ENCODE peak calls at places on chromosomes 16 and 17, in five cellular contexts. M is HCT116, C is H1, X is HepG2, H is SK-N-SH. N is an unnamed sample.

GRCh38 chr17:4956493-4957061 is 5.7 kb downstream of the ENO3 start:
- DNase-seq in X (no peak), C (peak; percentile 93), M (no peak), H (no peak), N (no peak)

GRCh38 chr16:13070268-13070667 is 168.9 kb downstream of the SHISA9 start:
- DNase-seq in C (peak; percentile 85), M (no peak), X (no peak), H (peak; percentile 17), N (no peak)

GRCh38 chr16:23869052-23869451 is 33.3 kb downstream of the PRKCB start:
- DNase-seq in M (no peak), X (no peak), C (no peak), H (no peak), N (no peak)

GRCh38 chr17:39541652-39542051 is 66.1 kb downstream of the NEUROD2 start:
- DNase-seq in M (no peak), C (no peak), X (no peak), H (no peak), N (no peak)

GRCh38 chr17:44385287-44386181 is 3.9 kb downstream of the ITGA2B start:
- DNase-seq in X (peak; percentile 65), H (peak; percentile 97), C (peak; percentile 95), M (peak; percentile 61), N (no peak)

GRCh38 chr16:58256108-58256507 is 38.7 kb downstream of the PRSS54 start:
- DNase-seq in C (no peak), X (no peak), M (no peak), H (no peak), N (no peak)

GRCh38 chr17:78341559-78342437 is 18.1 kb downstream of the SOCS3 start:
- DNase-seq in H (peak; percentile 97), C (peak; percentile 80), X (no peak), M (no peak), N (no peak)

GRCh38 chr17:66627985-66628384 is 206.9 kb upstream of the CACNG5 start:
- DNase-seq in X (no peak), H (peak; percentile 49), M (no peak), C (no peak), N (no peak)

GRCh38 chr16:57341441-57342303 is 16.9 kb upstream of the CCL22 start:
- DNase-seq in H (peak; percentile 57), X (no peak), C (no peak), M (no peak), N (no peak)

GRCh38 chr17:62058611-62059010 is 6.5 kb downstream of the MED13 start:
- DNase-seq in H (no peak), X (no peak), M (no peak), C (no peak), N (no peak)

GRCh38 chr17:17837966-17838962 is 1.5 kb upstream of the SREBF1 start:
- DNase-seq in H (no peak), C (peak; percentile 72), X (peak; percentile 57), M (peak; percentile 75), N (no peak)

GRCh38 chr17:60629120-60629519 is 29.1 kb downstream of the PPM1D start:
- DNase-seq in C (no peak), M (no peak), X (no peak), H (no peak), N (no peak)

GRCh38 chr17:17513626-17514025 is 17.4 kb upstream of the RASD1 start:
- DNase-seq in C (no peak), H (no peak), M (no peak), X (no peak), N (no peak)

GRCh38 chr16:62064173-62064572 is 27.9 kb upstream of the CDH8 start:
- DNase-seq in M (no peak), C (no peak), H (no peak), X (no peak), N (no peak)

GRCh38 chr17:35104844-35105450 is 14.7 kb downstream of the RAD51D start:
- DNase-seq in C (no peak), X (no peak), H (no peak), M (no peak), N (no peak)

GRCh38 chr16:26196806-26197205 is 505.0 kb downstream of the HS3ST4 start:
- DNase-seq in C (no peak), H (no peak), M (no peak), X (no peak), N (no peak)

GRCh38 chr17:61593404-61593803 is 2.4 kb upstream of the NACA2 start:
- DNase-seq in H (no peak), M (no peak), X (no peak), C (no peak), N (no peak)

GRCh38 chr17:8122391-8122922 is 1.4 kb downstream of the HES7 start:
- DNase-seq in H (no peak), X (no peak), C (peak; percentile 79), M (no peak), N (no peak)

GRCh38 chr16:89917773-89918452 is 749 bp upstream of the MC1R start:
- DNase-seq in M (peak; percentile 96), X (peak; percentile 90), C (peak; percentile 74), H (peak; percentile 82), N (no peak)

GRCh38 chr16:81608515-81609209 is 164.1 kb downstream of the CMIP start:
- DNase-seq in X (no peak), C (no peak), H (no peak), M (no peak), N (no peak)

GRCh38 chr17:66677201-66677981 is 157.5 kb upstream of the CACNG5 start:
- DNase-seq in X (no peak), M (no peak), C (no peak), H (no peak), N (no peak)

GRCh38 chr16:89246383-89246902 is 28.9 kb downstream of the ZNF778 start:
- DNase-seq in M (no peak), X (peak; percentile 80), H (no peak), C (no peak), N (no peak)

GRCh38 chr17:68356520-68356919 is 65.2 kb downstream of the ARSG start:
- DNase-seq in C (no peak), X (no peak), H (no peak), M (no peak), N (no peak)

GRCh38 chr16:14562691-14563491 is 67.2 kb downstream of the PARN start:
- DNase-seq in M (no peak), H (no peak), X (peak; percentile 99), C (no peak), N (no peak)

GRCh38 chr17:49021095-49021767 is 24.0 kb downstream of the IGF2BP1 start:
- DNase-seq in H (no peak), M (no peak), C (peak; percentile 54), X (peak; percentile 72), N (no peak)

GRCh38 chr16:57882797-57883196 is 80.5 kb upstream of the KIFC3 start:
- DNase-seq in X (no peak), H (peak; percentile 90), C (no peak), M (no peak), N (no peak)

GRCh38 chr16:46737621-46738214 is 10.4 kb downstream of the MYLK3 start:
- DNase-seq in X (no peak), C (no peak), M (no peak), H (no peak), N (no peak)

GRCh38 chr16:80056334-80056733 is 455.8 kb upstream of the MAF start:
- DNase-seq in H (no peak), X (no peak), C (no peak), M (no peak), N (no peak)

GRCh38 chr17:58280480-58281217 is at the start of gene MPO:
- DNase-seq in M (no peak), C (no peak), X (no peak), H (peak; percentile 20), N (no peak)

GRCh38 chr17:11285946-11286345 is 44.9 kb downstream of the SHISA6 start:
- DNase-seq in H (no peak), M (no peak), X (no peak), C (no peak), N (no peak)

GRCh38 chr17:76270770-76271668 is 5.9 kb downstream of the UBALD2 start:
- DNase-seq in X (no peak), M (no peak), C (no peak), H (peak; percentile 40), N (no peak)

DNA sequence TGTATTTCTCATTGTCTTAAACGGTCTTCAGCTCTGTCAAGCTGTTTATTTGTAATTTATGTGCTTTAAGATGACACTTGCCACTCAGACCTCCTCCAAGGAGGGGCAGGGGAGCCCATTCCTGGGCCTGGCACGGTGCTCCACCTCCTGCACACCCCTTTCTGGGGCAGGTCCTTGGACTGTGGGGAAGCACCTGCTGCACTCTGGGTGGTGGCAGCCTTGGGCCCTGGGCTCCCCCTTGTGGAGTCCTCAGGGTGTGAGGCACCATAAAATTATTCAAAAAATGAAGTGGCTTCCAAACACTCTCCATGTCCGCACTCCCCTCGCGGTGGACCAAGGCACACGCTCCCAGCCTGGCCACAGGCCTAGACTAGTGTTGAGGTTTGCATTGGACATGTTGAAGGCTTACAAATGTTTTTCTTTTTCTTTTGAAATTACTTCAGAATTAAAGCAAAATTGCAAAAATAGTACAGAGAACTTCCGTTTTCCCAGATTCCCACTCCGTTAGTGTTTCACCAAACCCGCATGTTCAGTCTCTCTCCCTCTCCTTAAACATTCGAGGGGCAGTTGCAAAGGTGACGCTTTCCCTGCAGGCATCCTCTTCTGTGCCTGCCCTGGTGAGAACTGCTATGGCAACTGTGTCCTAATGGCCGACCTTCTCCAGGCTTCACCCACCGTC is 32.4 kb downstream of the FOXK2 start:
- DNase-seq in M (peak; percentile 67), C (no peak), X (peak; percentile 65), H (peak; percentile 85), N (no peak)
- TF ChIP-seq SIN3A in M (no peak), C (no peak), X (no peak), H (peak; percentile 43), N (no peak)

GRCh38 chr16:74626741-74627416 is 20.0 kb upstream of the GLG1 start:
- DNase-seq in X (no peak), M (no peak), C (no peak), H (no peak), N (no peak)
- TF ChIP-seq SIN3A in X (no peak), M (no peak), C (no peak), H (no peak), N (no peak)

GRCh38 chr17:79755591-79755990 is 22.4 kb upstream of the CBX2 start:
- DNase-seq in H (no peak), X (no peak), M (no peak), C (no peak), N (no peak)

GRCh38 chr17:79757140-79757745 is 20.7 kb upstream of the CBX2 start:
- DNase-seq in C (no peak), M (no peak), X (no peak), H (no peak), N (no peak)

GRCh38 chr17:79761894-79762570 is 15.9 kb upstream of the CBX2 start:
- DNase-seq in C (no peak), X (no peak), H (no peak), M (no peak), N (no peak)

GRCh38 chr17:79760197-79760906 is 17.6 kb upstream of the CBX2 start:
- DNase-seq in X (peak; percentile 86), H (no peak), M (no peak), C (no peak), N (no peak)

DNA sequence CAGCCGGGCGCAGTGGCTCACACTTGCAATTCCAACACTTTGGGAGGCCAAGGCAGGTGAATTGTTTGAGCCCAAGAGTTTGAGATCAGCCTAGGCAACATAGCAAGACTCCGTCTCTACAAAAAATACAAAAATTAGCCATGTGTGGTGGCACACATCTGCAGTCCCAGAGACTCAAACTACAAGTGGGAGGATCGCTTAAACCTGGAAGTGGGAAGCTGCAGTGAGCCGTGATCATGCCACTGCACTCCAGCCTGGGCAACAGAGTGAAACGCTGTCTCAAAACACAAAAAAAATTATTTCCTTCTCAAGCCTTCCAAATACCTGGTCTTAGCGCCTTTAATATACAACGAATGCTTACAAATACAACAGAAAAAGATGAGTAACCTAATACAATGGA is 19.7 kb upstream of the CBX2 start:
- DNase-seq in X (no peak), C (no peak), H (no peak), M (no peak), N (no peak)
- TF ChIP-seq SIN3A in X (no peak), C (no peak), H (no peak), M (no peak), N (no peak)

GRCh38 chr17:46818319-46818928 is at the start of gene WNT3:
- DNase-seq in M (no peak), H (peak; percentile 82), X (no peak), C (peak; percentile 89), N (no peak)
- TF ChIP-seq SIN3A in M (no peak), H (no peak), X (no peak), C (no peak), N (no peak)